ENCODE peak calls at places on chromosomes 6 and 20, in five cellular contexts. Y is heart right ventricle, N is GM23248, J is uterus, M is left lung. I is an unnamed sample. For H3K27me3 and H3K36me3, the result is how much of the 10 kb centered on the place peaks cover.

GRCh38 chr6:170575250-170575649 is 9.2 kb downstream of the PDCD2 start:
- DNase-seq in N (peak), J (no peak), M (no peak), Y (no peak), I (no peak)

GRCh38 chr6:102848210-102848609 is 1454.7 kb downstream of the GRIK2 start:
- DNase-seq in N (no peak), M (no peak), Y (no peak), J (no peak), I (no peak)

GRCh38 chr6:157020398-157021266 is 243.5 kb downstream of the ARID1B start:
- DNase-seq in J (no peak), Y (peak), N (peak), M (peak), I (peak)

GRCh38 chr6:117280922-117281321 is 15.6 kb downstream of the VGLL2 start:
- DNase-seq in J (no peak), Y (no peak), M (no peak), N (peak), I (no peak)

GRCh38 chr6:143108278-143108677 is 47.6 kb downstream of the AIG1 start:
- DNase-seq in J (no peak), M (no peak), Y (no peak), N (peak), I (no peak)

GRCh38 chr20:11302436-11302835 is 615.3 kb upstream of the BTBD3 start:
- DNase-seq in N (peak), M (no peak), J (no peak), Y (no peak), I (no peak)

GRCh38 chr6:46719099-46719498 is 16.1 kb downstream of the PLA2G7 start:
- DNase-seq in J (no peak), M (no peak), N (peak), Y (no peak), I (no peak)

GRCh38 chr6:159071843-159072769 is 27.3 kb upstream of the TAGAP start:
- DNase-seq in M (no peak), J (no peak), Y (no peak), N (no peak), I (no peak)

GRCh38 chr6:7137335-7138106 is 29.8 kb downstream of the RREB1 start:
- DNase-seq in N (peak), M (peak), Y (peak), J (peak), I (no peak)

GRCh38 chr6:131372535-131372934 is 200.5 kb upstream of the ARG1 start:
- DNase-seq in Y (no peak), N (peak), J (no peak), M (no peak), I (no peak)

GRCh38 chr6:39493174-39493573 is 170.7 kb upstream of the KCNK16 start:
- DNase-seq in M (no peak), J (no peak), N (peak), Y (no peak), I (no peak)

GRCh38 chr20:62063981-62064787 is 1.5 kb downstream of the TAF4 start:
- DNase-seq in N (peak), Y (peak), M (no peak), J (no peak), I (peak)

GRCh38 chr20:14984768-14985622 is 647.6 kb upstream of the FLRT3 start:
- DNase-seq in M (peak), Y (no peak), N (no peak), J (no peak), I (no peak)

GRCh38 chr20:13222319-13222716 is 1.2 kb downstream of the ISM1 start:
- DNase-seq in J (no peak), Y (no peak), M (no peak), N (no peak), I (no peak)

GRCh38 chr20:13221673-13222318 is 722 bp downstream of the ISM1 start:
- DNase-seq in N (peak), J (peak), M (peak), Y (peak), I (peak)

GRCh38 chr20:13220194-13220856 is 749 bp upstream of the ISM1 start:
- DNase-seq in Y (peak), J (peak), N (peak), M (peak), I (peak)

GRCh38 chr20:13220857-13221297 is at the start of gene ISM1:
- DNase-seq in N (peak), M (peak), Y (peak), J (peak), I (peak)

GRCh38 chr20:13221313-13221672 is 219 bp downstream of the ISM1 start:
- DNase-seq in M (no peak), Y (no peak), J (no peak), N (peak), I (no peak)
- H3K4me3 ChIP-seq in M (peak), Y (peak), J (peak), N (peak), I (peak)

DNA sequence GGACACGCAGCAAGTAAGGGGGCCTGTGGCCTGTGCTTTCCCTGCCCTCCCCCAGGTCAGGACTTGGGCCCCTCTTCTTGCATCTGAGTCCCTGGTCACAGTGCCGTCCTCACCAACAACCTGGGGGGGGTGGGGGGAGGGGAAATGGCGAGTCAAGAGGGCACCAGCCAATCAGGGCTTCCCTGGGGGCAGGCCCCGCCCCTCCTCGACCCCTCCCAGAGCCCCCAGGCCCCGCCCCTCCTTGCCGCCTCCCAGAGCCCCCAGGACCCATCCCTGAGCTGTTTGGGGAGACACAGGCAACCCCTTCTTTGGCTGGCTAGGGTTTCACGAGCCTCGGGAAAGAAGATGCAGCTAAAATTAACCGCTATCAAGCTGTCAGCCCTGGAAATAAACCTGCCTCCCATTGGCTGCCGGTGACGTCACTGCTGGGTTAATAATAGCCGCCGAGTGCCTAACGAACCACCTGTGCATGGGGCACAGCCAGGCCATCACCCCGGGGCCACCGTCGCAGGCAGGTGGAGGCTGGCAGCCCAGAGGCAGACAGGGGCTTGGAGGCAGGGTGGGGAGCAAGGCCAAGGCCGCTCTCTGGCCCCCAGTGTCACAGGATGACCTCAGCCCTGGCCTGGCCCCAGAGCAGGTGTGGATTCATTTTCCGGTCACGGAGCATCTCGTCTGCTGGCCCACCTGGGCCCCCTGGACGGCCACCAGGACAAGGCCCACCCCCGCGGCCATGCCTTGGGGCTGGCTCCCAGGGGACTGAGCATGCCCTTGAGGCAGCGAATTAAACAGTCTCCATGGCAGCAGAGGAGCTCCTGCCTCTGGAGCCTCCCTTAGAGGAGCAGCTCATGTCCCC is 3.2 kb upstream of the EEF1A2 start:
- DNase-seq in N (no peak), Y (peak), J (no peak), M (no peak), I (no peak)
- H3K27me3 ChIP-seq in N (under half), Y (under half), J (under half), M (half or more), I (under half)

GRCh38 chr6:15461127-15461944 is 201.5 kb downstream of the DTNBP1 start:
- DNase-seq in Y (no peak), M (no peak), J (no peak), N (no peak), I (no peak)

GRCh38 chr6:15465212-15465611 is 197.6 kb downstream of the DTNBP1 start:
- DNase-seq in N (no peak), J (no peak), Y (no peak), M (no peak), I (no peak)

GRCh38 chr6:15464211-15464725 is 198.6 kb downstream of the DTNBP1 start:
- DNase-seq in N (no peak), Y (peak), J (no peak), M (no peak), I (peak)

GRCh38 chr6:15460110-15460727 is 202.6 kb downstream of the DTNBP1 start:
- DNase-seq in J (no peak), Y (no peak), M (no peak), N (no peak), I (no peak)

GRCh38 chr6:15462717-15463525 is 199.9 kb downstream of the DTNBP1 start:
- DNase-seq in Y (no peak), M (no peak), N (peak), J (no peak), I (no peak)
- H3K36me3 ChIP-seq in Y (under half), M (under half), N (under half), J (under half), I (under half)

DNA sequence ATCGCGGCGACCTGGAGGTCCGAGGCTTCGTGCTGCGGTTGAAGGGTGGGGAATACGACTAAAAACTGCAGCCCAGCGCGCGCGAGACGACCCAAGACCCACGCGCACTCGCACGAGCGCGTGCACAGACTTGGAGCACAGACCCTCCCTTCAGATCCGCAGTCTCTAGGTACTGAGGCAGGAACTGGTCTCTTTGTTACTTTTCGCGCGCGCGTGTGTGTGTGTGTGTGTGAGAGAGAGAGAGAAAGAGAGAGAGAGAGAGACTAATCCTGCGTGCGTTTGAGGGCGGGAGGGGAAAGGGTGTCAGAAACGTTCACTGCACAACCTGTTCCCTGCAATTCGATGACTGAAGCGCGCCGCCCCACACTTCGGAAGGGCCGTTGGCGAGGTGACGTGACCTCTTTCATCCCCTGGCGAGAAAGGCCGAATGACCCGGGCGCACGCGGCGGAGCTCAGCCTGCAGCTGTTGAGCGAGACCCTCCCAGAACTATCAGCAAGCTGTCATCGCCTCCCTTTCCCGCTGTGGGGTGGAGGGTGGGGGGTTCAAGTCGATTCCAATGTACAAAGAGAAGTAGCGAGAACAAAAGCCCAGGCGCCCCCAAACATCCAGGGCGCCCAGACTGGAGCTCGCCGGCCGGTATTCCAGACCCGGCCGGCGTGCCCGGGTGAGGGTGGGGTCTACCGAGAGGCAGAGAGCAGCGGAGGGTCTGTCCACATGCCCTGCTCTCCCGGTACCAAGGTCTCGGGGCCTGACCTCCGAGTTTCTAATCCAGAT is 1.5 kb upstream of the TUBB2B start:
- DNase-seq in J (no peak), N (no peak), Y (no peak), M (no peak), I (no peak)
- H3K4me3 ChIP-seq in J (peak), N (no peak), Y (peak), M (no peak), I (peak)

GRCh38 chr6:28751963-28752350 is 171.8 kb downstream of the TRIM27 start:
- DNase-seq in N (no peak), J (no peak), M (no peak), Y (no peak), I (no peak)
- H3K27me3 ChIP-seq in N (under half), J (under half), M (half or more), Y (half or more), I (under half)

GRCh38 chr6:155253337-155253736 is 10.5 kb upstream of the CLDN20 start:
- DNase-seq in N (no peak), M (peak), J (no peak), Y (no peak), I (no peak)
- H3K36me3 ChIP-seq in N (under half), M (under half), J (under half), Y (half or more), I (under half)

DNA sequence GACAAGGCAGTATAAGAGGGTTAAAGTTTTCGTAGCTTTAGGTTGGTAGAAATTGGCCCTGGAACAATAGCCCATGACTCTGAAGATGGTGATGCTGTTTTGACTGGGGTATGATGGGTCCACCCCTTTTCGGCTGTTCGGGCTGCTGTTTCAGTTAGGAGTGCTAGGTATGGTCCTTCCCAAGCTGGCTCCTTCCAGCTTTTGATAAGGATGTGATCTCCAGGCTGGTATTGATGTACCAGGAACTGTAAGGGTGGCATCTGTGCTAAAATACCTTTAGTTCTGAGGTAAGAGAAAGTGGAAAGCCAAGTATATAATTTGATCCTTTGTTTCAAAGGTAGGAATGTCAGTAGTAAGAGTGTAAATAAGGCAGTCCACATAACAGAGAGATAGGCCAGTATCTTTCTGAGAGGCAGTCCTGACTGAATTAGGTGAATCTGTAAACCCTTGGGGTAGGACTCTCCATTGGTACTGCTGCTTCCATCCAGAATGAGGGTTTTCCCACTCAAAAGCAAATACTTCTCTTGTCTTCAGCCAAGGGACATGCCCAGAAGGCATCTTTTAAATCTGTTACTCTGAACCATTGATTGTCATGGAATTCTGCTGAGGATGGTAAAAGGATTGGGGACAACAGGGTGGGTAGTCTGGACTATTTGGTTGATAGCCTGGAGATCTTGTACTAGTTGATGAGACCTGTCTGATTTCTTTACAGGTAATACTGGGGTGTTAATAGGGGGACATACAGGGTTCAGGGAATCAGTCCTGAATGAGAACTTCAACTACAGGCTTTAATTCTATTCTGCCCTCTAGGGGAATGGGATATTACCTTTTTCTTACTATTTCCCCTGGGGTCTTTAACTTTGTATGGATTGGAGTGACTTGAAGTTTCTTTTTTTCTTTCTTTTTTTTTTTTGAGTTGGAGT is 6.1 kb upstream of the ZNFX1 start:
- DNase-seq in Y (no peak), M (no peak), J (no peak), N (peak), I (no peak)
- H3K4me3 ChIP-seq in Y (no peak), M (no peak), J (no peak), N (peak), I (no peak)

I was measured in pancreas.